ENCODE peak calls at places on chromosomes 1 and 21, in six cellular contexts. X, A, U, T, I and R are unnamed samples.

GRCh38 chr1:1116701-1117468 is 996 bp upstream of the C1orf159 start:
- DNase-seq in T (peak), I (no peak), X (no peak), A (peak), U (peak), R (peak)

GRCh38 chr1:51234721-51235425 is 1.2 kb upstream of the RNF11 start:
- DNase-seq in A (peak), I (no peak), X (no peak), U (peak), T (peak), R (no peak)

GRCh38 chr21:36164427-36164784 is 7.8 kb downstream of the DOP1B start:
- DNase-seq in X (no peak), T (no peak), I (no peak), A (no peak), U (no peak), R (no peak)

GRCh38 chr1:156106624-156107488 is 7.7 kb upstream of the LMNA start:
- DNase-seq in I (no peak), U (no peak), A (peak), X (no peak), T (no peak), R (no peak)

GRCh38 chr1:194297999-194298598 is 1111.7 kb upstream of the B3GALT2 start:
- DNase-seq in I (no peak), T (no peak), U (no peak), A (no peak), X (no peak), R (no peak)

GRCh38 chr1:171265686-171266085 is 17.4 kb downstream of the FMO1 start:
- DNase-seq in T (no peak), U (no peak), I (no peak), A (no peak), X (no peak), R (no peak)

GRCh38 chr1:110948038-110948810 is 15.5 kb downstream of the LRIF1 start:
- DNase-seq in A (no peak), U (no peak), I (peak), T (no peak), X (no peak), R (no peak)

GRCh38 chr1:1001631-1002300 is 1.9 kb upstream of the HES4 start:
- DNase-seq in X (peak), I (no peak), U (peak), A (no peak), T (peak), R (peak)

GRCh38 chr21:17438642-17439041 is 74.2 kb upstream of the CXADR start:
- DNase-seq in T (no peak), I (no peak), A (no peak), X (no peak), U (no peak), R (no peak)

GRCh38 chr1:59408608-59409007 is 111.7 kb downstream of the FGGY start:
- DNase-seq in A (no peak), I (no peak), X (no peak), T (no peak), U (no peak), R (no peak)

GRCh38 chr1:44485229-44485932 is 80.3 kb downstream of the RNF220 start:
- DNase-seq in X (no peak), A (no peak), I (peak), T (peak), U (no peak), R (no peak)

GRCh38 chr21:42527127-42527488 is 13.5 kb downstream of the SLC37A1 start:
- DNase-seq in X (no peak), A (peak), U (no peak), T (no peak), I (no peak), R (no peak)

GRCh38 chr21:42611852-42612251 is 41.6 kb upstream of the PDE9A start:
- DNase-seq in U (no peak), T (no peak), X (no peak), I (no peak), A (no peak), R (no peak)

GRCh38 chr1:183898001-183898396 is 93.1 kb downstream of the RGL1 start:
- DNase-seq in U (no peak), X (no peak), I (no peak), A (no peak), T (no peak), R (no peak)

GRCh38 chr1:220926146-220926545 is 46.9 kb downstream of the HLX start:
- DNase-seq in A (no peak), X (no peak), U (no peak), T (no peak), I (peak), R (no peak)

GRCh38 chr1:57307382-57307781 is 116.5 kb downstream of the DAB1 start:
- DNase-seq in I (no peak), A (peak), T (no peak), X (no peak), U (peak), R (no peak)

GRCh38 chr1:53315456-53316048 is 12.3 kb downstream of the LRP8 start:
- DNase-seq in I (no peak), T (no peak), X (no peak), U (no peak), A (no peak), R (no peak)

GRCh38 chr1:199612976-199613774 is 414.3 kb upstream of the NR5A2 start:
- DNase-seq in I (no peak), A (peak), T (peak), U (no peak), X (no peak), R (no peak)

GRCh38 chr1:52348704-52349301 is 17.2 kb downstream of the CC2D1B start:
- DNase-seq in I (no peak), X (no peak), A (no peak), T (peak), U (no peak), R (no peak)